ENCODE peak calls at places on chromosome 19, in five cellular contexts. One of them, this sample, is unnamed.

GRCh38 chr19:20664917-20665781 is 3.8 kb upstream of the ZNF626 start:
- DNase-seq in GM23248: peak
- DNase-seq in fibroblast of mammary gland: peak
- DNase-seq in PC-3: no peak
- DNase-seq in astrocyte of the spinal cord: no peak
- DNase-seq in this sample: peak

GRCh38 chr19:42091300-42092266 is 15.6 kb downstream of the ZNF574 start:
- DNase-seq in GM23248: peak
- DNase-seq in fibroblast of mammary gland: peak
- DNase-seq in PC-3: peak
- DNase-seq in astrocyte of the spinal cord: no peak
- DNase-seq in this sample: peak

GRCh38 chr19:30044273-30045259 is 102.5 kb downstream of the URI1 start:
- DNase-seq in GM23248: no peak
- DNase-seq in fibroblast of mammary gland: no peak
- DNase-seq in PC-3: no peak
- DNase-seq in astrocyte of the spinal cord: no peak
- DNase-seq in this sample: no peak

GRCh38 chr19:1213391-1214286 is 8.1 kb downstream of the STK11 start:
- DNase-seq in GM23248: peak
- DNase-seq in fibroblast of mammary gland: peak
- DNase-seq in PC-3: no peak
- DNase-seq in astrocyte of the spinal cord: peak
- DNase-seq in this sample: peak

GRCh38 chr19:30156646-30157045 is 214.6 kb downstream of the URI1 start:
- DNase-seq in GM23248: no peak
- DNase-seq in fibroblast of mammary gland: no peak
- DNase-seq in PC-3: no peak
- DNase-seq in astrocyte of the spinal cord: no peak
- DNase-seq in this sample: no peak

GRCh38 chr19:16571283-16571682 is 932 bp downstream of the SLC35E1 start:
- DNase-seq in GM23248: peak
- DNase-seq in fibroblast of mammary gland: peak
- DNase-seq in PC-3: peak
- DNase-seq in astrocyte of the spinal cord: peak
- DNase-seq in this sample: peak

GRCh38 chr19:49557641-49558325 is 22.6 kb downstream of the NOSIP start:
- DNase-seq in GM23248: no peak
- DNase-seq in fibroblast of mammary gland: no peak
- DNase-seq in PC-3: no peak
- DNase-seq in astrocyte of the spinal cord: no peak
- DNase-seq in this sample: no peak

GRCh38 chr19:46068345-46069258 is 27.8 kb upstream of the IGFL4 start:
- DNase-seq in GM23248: peak
- DNase-seq in fibroblast of mammary gland: peak
- DNase-seq in PC-3: peak
- DNase-seq in astrocyte of the spinal cord: peak
- DNase-seq in this sample: peak

GRCh38 chr19:17063412-17063811 is 11.8 kb downstream of the HAUS8 start:
- DNase-seq in GM23248: no peak
- DNase-seq in fibroblast of mammary gland: no peak
- DNase-seq in PC-3: no peak
- DNase-seq in astrocyte of the spinal cord: no peak
- DNase-seq in this sample: no peak

GRCh38 chr19:42220751-42221097 is 612 bp downstream of the ZNF526 start:
- DNase-seq in GM23248: peak
- DNase-seq in fibroblast of mammary gland: no peak
- DNase-seq in PC-3: no peak
- DNase-seq in astrocyte of the spinal cord: no peak
- DNase-seq in this sample: no peak

GRCh38 chr19:2251577-2252480 is 2.7 kb downstream of the AMH start:
- DNase-seq in GM23248: peak
- DNase-seq in fibroblast of mammary gland: no peak
- DNase-seq in PC-3: no peak
- DNase-seq in astrocyte of the spinal cord: no peak
- DNase-seq in this sample: no peak

GRCh38 chr19:48102870-48103751 is 7.5 kb downstream of the PLA2G4C start:
- DNase-seq in GM23248: peak
- DNase-seq in fibroblast of mammary gland: peak
- DNase-seq in PC-3: peak
- DNase-seq in astrocyte of the spinal cord: peak
- DNase-seq in this sample: peak

GRCh38 chr19:1026189-1027019 is at the start of gene CNN2:
- DNase-seq in GM23248: peak
- DNase-seq in fibroblast of mammary gland: peak
- DNase-seq in PC-3: peak
- DNase-seq in astrocyte of the spinal cord: peak
- DNase-seq in this sample: peak

GRCh38 chr19:33348301-33349010 is 25.1 kb upstream of the CEBPG start:
- DNase-seq in GM23248: peak
- DNase-seq in fibroblast of mammary gland: peak
- DNase-seq in PC-3: no peak
- DNase-seq in astrocyte of the spinal cord: no peak
- DNase-seq in this sample: peak

GRCh38 chr19:39540333-39540673 is 342 bp upstream of the EID2 start:
- DNase-seq in GM23248: no peak
- DNase-seq in fibroblast of mammary gland: no peak
- DNase-seq in PC-3: peak
- DNase-seq in astrocyte of the spinal cord: no peak
- DNase-seq in this sample: no peak

GRCh38 chr19:6065685-6066365 is 44.5 kb downstream of the RFX2 start:
- DNase-seq in GM23248: peak
- DNase-seq in fibroblast of mammary gland: peak
- DNase-seq in PC-3: peak
- DNase-seq in astrocyte of the spinal cord: peak
- DNase-seq in this sample: no peak

GRCh38 chr19:6069268-6069771 is 41.0 kb downstream of the RFX2 start:
- DNase-seq in GM23248: no peak
- DNase-seq in fibroblast of mammary gland: no peak
- DNase-seq in PC-3: no peak
- DNase-seq in astrocyte of the spinal cord: no peak
- DNase-seq in this sample: no peak

GRCh38 chr19:6068711-6069110 is 41.6 kb downstream of the RFX2 start:
- DNase-seq in GM23248: no peak
- DNase-seq in fibroblast of mammary gland: no peak
- DNase-seq in PC-3: no peak
- DNase-seq in astrocyte of the spinal cord: no peak
- DNase-seq in this sample: peak

GRCh38 chr19:6070179-6071102 is 39.9 kb downstream of the RFX2 start:
- DNase-seq in GM23248: no peak
- DNase-seq in fibroblast of mammary gland: no peak
- DNase-seq in PC-3: no peak
- DNase-seq in astrocyte of the spinal cord: no peak
- DNase-seq in this sample: no peak

GRCh38 chr19:6067975-6068374 is 42.3 kb downstream of the RFX2 start:
- DNase-seq in GM23248: no peak
- DNase-seq in fibroblast of mammary gland: no peak
- DNase-seq in PC-3: no peak
- DNase-seq in astrocyte of the spinal cord: no peak
- DNase-seq in this sample: no peak
- H3K4me3 ChIP-seq in GM23248: no peak
- H3K4me3 ChIP-seq in fibroblast of mammary gland: no peak
- H3K4me3 ChIP-seq in PC-3: no peak
- H3K4me3 ChIP-seq in astrocyte of the spinal cord: no peak
- H3K4me3 ChIP-seq in this sample: no peak

DNA sequence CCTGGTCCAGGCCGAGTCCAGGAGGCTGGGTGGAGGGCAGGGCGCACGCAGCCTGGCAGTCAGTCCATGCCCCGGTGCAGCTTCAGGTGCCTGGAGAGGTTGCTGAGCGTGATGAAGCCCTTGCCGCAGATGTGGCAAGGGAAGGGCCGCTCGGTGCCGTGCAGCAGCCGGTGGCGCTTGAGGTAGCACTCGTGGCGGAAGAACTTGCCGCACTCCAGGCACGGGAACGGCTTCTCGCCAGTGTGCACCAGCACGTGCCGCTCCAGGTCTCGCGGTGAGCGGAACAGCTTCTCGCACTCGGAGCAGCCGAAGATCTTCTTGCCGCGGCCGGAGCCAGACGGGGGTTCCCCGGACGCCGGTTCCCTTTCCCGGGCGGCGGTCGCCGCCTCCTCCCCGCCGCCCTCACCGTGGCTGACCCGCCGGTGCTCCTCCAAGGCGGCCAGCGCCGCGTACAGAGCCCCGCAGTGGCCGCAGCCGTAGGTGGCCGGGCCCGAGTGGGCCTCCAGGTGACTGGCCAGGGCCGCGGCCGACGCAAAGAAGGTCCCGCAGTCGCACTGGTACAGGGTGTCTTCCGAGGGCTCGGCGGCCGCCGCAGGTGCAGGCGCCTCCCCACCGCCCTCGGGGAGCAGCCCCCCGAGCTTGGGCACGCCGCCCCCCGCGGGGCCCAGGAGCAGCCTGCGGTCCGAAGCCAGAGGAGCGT is 6.8 kb downstream of the FIZ1 start:
- DNase-seq in GM23248: no peak
- DNase-seq in fibroblast of mammary gland: no peak
- DNase-seq in PC-3: no peak
- DNase-seq in astrocyte of the spinal cord: no peak
- DNase-seq in this sample: no peak
- H3K4me3 ChIP-seq in GM23248: no peak
- H3K4me3 ChIP-seq in fibroblast of mammary gland: no peak
- H3K4me3 ChIP-seq in PC-3: no peak
- H3K4me3 ChIP-seq in astrocyte of the spinal cord: no peak
- H3K4me3 ChIP-seq in this sample: no peak

GRCh38 chr19:40804783-40805242 is 5.8 kb downstream of the EGLN2 start:
- DNase-seq in GM23248: peak
- DNase-seq in fibroblast of mammary gland: no peak
- DNase-seq in PC-3: no peak
- DNase-seq in astrocyte of the spinal cord: no peak
- DNase-seq in this sample: no peak

GRCh38 chr19:40808021-40808325 is 9.0 kb downstream of the EGLN2 start:
- DNase-seq in GM23248: no peak
- DNase-seq in fibroblast of mammary gland: no peak
- DNase-seq in PC-3: no peak
- DNase-seq in astrocyte of the spinal cord: no peak
- DNase-seq in this sample: no peak

GRCh38 chr19:40805258-40805868 is 6.4 kb downstream of the EGLN2 start:
- DNase-seq in GM23248: no peak
- DNase-seq in fibroblast of mammary gland: no peak
- DNase-seq in PC-3: no peak
- DNase-seq in astrocyte of the spinal cord: no peak
- DNase-seq in this sample: no peak

GRCh38 chr19:40807147-40808020 is 8.4 kb downstream of the EGLN2 start:
- DNase-seq in GM23248: peak
- DNase-seq in fibroblast of mammary gland: no peak
- DNase-seq in PC-3: peak
- DNase-seq in astrocyte of the spinal cord: no peak
- DNase-seq in this sample: no peak

DNA sequence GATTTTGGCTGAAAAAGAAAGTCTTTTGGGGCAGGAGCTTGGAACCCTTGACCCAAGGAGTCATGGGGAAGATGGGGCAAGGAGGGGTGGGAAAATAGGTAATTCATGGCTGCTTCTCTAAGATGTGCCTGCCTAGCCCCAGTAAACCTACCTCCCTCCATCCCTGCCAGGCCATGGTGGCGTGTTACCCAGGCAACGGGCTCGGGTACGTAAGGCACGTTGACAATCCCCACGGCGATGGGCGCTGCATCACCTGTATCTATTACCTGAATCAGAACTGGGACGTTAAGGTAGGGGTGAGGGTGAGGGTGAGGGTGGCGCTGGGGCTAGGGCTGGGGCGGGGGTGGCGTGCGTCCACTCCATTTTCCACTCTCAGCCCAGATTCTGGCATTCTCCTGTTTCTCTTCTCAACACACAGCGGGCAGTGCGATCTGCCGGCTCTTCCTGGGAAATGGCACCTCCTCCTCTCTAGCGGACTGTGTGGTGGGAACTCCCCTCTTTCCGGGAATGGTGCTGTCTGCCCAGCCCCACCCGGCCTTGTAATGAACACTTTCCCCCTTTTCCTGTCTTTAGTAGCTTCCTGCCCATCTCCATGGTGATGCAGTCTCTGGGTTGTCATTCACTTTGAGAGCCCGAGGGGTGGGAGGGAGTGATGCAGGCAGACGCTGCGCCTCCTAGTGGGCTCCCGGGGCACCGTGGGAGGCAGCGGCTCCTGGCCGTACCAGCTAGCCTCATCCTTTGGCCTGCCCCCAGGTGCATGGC is 7.6 kb downstream of the EGLN2 start:
- DNase-seq in GM23248: peak
- DNase-seq in fibroblast of mammary gland: peak
- DNase-seq in PC-3: no peak
- DNase-seq in astrocyte of the spinal cord: peak
- DNase-seq in this sample: peak
- H3K4me3 ChIP-seq in GM23248: peak
- H3K4me3 ChIP-seq in fibroblast of mammary gland: no peak
- H3K4me3 ChIP-seq in PC-3: no peak
- H3K4me3 ChIP-seq in astrocyte of the spinal cord: peak
- H3K4me3 ChIP-seq in this sample: no peak

DNA sequence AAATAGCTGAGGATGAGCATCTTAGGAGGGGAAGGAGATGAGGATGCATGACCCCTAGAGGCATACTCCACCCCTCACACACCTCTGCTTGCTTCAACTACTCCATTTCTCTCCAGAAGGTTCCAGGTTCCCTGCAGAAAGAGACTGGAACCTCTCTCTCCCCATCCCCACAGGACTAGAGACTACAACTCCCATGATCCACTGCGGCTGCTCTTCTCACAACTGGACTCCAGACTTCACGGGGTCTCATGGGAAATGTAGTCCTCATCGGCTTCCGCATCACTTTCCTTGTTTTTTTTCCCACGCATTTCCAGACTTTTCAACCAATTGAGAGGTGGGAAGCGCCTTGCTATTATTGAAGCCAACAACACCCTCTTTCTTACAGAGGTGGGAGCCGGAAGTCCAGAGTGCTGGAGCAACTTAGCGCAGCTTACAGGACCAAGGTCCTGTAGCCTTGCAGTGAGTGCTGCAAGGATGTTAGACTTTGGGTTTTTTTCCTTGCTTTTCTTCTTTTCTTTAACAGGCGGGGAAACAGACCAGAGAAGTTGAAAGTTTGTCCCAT is 13.9 kb upstream of the CACNG6 start:
- DNase-seq in GM23248: peak
- DNase-seq in fibroblast of mammary gland: peak
- DNase-seq in PC-3: peak
- DNase-seq in astrocyte of the spinal cord: peak
- DNase-seq in this sample: peak
- H3K4me3 ChIP-seq in GM23248: peak
- H3K4me3 ChIP-seq in fibroblast of mammary gland: no peak
- H3K4me3 ChIP-seq in PC-3: peak
- H3K4me3 ChIP-seq in astrocyte of the spinal cord: peak
- H3K4me3 ChIP-seq in this sample: no peak

GRCh38 chr19:35871611-35872010 is 3.2 kb downstream of the APLP1 start:
- DNase-seq in GM23248: no peak
- DNase-seq in fibroblast of mammary gland: no peak
- DNase-seq in PC-3: no peak
- DNase-seq in astrocyte of the spinal cord: no peak
- DNase-seq in this sample: no peak

GRCh38 chr19:35870798-35871197 is 2.4 kb downstream of the APLP1 start:
- DNase-seq in GM23248: no peak
- DNase-seq in fibroblast of mammary gland: no peak
- DNase-seq in PC-3: no peak
- DNase-seq in astrocyte of the spinal cord: no peak
- DNase-seq in this sample: no peak

GRCh38 chr19:35868172-35868822 is at the start of gene APLP1:
- DNase-seq in GM23248: peak
- DNase-seq in fibroblast of mammary gland: no peak
- DNase-seq in PC-3: peak
- DNase-seq in astrocyte of the spinal cord: no peak
- DNase-seq in this sample: peak

GRCh38 chr19:35868823-35869326 is 501 bp downstream of the APLP1 start:
- DNase-seq in GM23248: no peak
- DNase-seq in fibroblast of mammary gland: no peak
- DNase-seq in PC-3: no peak
- DNase-seq in astrocyte of the spinal cord: no peak
- DNase-seq in this sample: no peak

GRCh38 chr19:35869327-35870123 is 1.2 kb downstream of the APLP1 start:
- DNase-seq in GM23248: peak
- DNase-seq in fibroblast of mammary gland: peak
- DNase-seq in PC-3: peak
- DNase-seq in astrocyte of the spinal cord: peak
- DNase-seq in this sample: peak
- H3K4me3 ChIP-seq in GM23248: peak
- H3K4me3 ChIP-seq in fibroblast of mammary gland: peak
- H3K4me3 ChIP-seq in PC-3: peak
- H3K4me3 ChIP-seq in astrocyte of the spinal cord: peak
- H3K4me3 ChIP-seq in this sample: no peak

This sample was measured in MG63.